ENCODE peak calls at places on chromosomes 6 and 20, in four cellular contexts. One of them, this sample, is unnamed.

GRCh38 chr6:30981942-30982772 is 1.4 kb upstream of the MUC21 start:
- DNase-seq in activated CD4-positive, alpha-beta T cell treated with anti-CD3 and anti-CD28 coated beads, Interleukin-2, amount 50 U/mL, for 48 hours: no peak
- DNase-seq in IMR-90: peak
- DNase-seq in omental fat pad: no peak
- DNase-seq in this sample: no peak

GRCh38 chr20:23622839-23623343 is 14.9 kb downstream of the CST3 start:
- DNase-seq in activated CD4-positive, alpha-beta T cell treated with anti-CD3 and anti-CD28 coated beads, Interleukin-2, amount 50 U/mL, for 48 hours: no peak
- DNase-seq in IMR-90: peak
- DNase-seq in omental fat pad: peak
- DNase-seq in this sample: no peak

GRCh38 chr6:106823058-106823457 is 151.5 kb downstream of the CD24 start:
- DNase-seq in activated CD4-positive, alpha-beta T cell treated with anti-CD3 and anti-CD28 coated beads, Interleukin-2, amount 50 U/mL, for 48 hours: no peak
- DNase-seq in IMR-90: no peak
- DNase-seq in omental fat pad: no peak
- DNase-seq in this sample: no peak

GRCh38 chr6:18386302-18386976 is 711 bp upstream of the RNF144B start:
- DNase-seq in activated CD4-positive, alpha-beta T cell treated with anti-CD3 and anti-CD28 coated beads, Interleukin-2, amount 50 U/mL, for 48 hours: no peak
- DNase-seq in IMR-90: peak
- DNase-seq in omental fat pad: no peak
- DNase-seq in this sample: no peak

GRCh38 chr6:164911873-164912580 is 397.4 kb downstream of the C6orf118 start:
- DNase-seq in activated CD4-positive, alpha-beta T cell treated with anti-CD3 and anti-CD28 coated beads, Interleukin-2, amount 50 U/mL, for 48 hours: no peak
- DNase-seq in IMR-90: no peak
- DNase-seq in omental fat pad: no peak
- DNase-seq in this sample: no peak

GRCh38 chr20:46946181-46946624 is 51.6 kb downstream of the EYA2 start:
- DNase-seq in activated CD4-positive, alpha-beta T cell treated with anti-CD3 and anti-CD28 coated beads, Interleukin-2, amount 50 U/mL, for 48 hours: no peak
- DNase-seq in IMR-90: no peak
- DNase-seq in omental fat pad: no peak
- DNase-seq in this sample: no peak

GRCh38 chr6:159726196-159726917 is 949 bp upstream of the WTAP start:
- DNase-seq in activated CD4-positive, alpha-beta T cell treated with anti-CD3 and anti-CD28 coated beads, Interleukin-2, amount 50 U/mL, for 48 hours: no peak
- DNase-seq in IMR-90: no peak
- DNase-seq in omental fat pad: no peak
- DNase-seq in this sample: peak

GRCh38 chr6:75619230-75619899 is 17.7 kb downstream of the SENP6 start:
- DNase-seq in activated CD4-positive, alpha-beta T cell treated with anti-CD3 and anti-CD28 coated beads, Interleukin-2, amount 50 U/mL, for 48 hours: no peak
- DNase-seq in IMR-90: peak
- DNase-seq in omental fat pad: no peak
- DNase-seq in this sample: no peak

GRCh38 chr6:147434508-147434907 is 74.0 kb upstream of the SAMD5 start:
- DNase-seq in activated CD4-positive, alpha-beta T cell treated with anti-CD3 and anti-CD28 coated beads, Interleukin-2, amount 50 U/mL, for 48 hours: no peak
- DNase-seq in IMR-90: peak
- DNase-seq in omental fat pad: no peak
- DNase-seq in this sample: no peak

GRCh38 chr6:98067375-98067774 is 767.0 kb upstream of the POU3F2 start:
- DNase-seq in activated CD4-positive, alpha-beta T cell treated with anti-CD3 and anti-CD28 coated beads, Interleukin-2, amount 50 U/mL, for 48 hours: no peak
- DNase-seq in IMR-90: no peak
- DNase-seq in omental fat pad: no peak
- DNase-seq in this sample: no peak

GRCh38 chr6:48099713-48100675 is 11.0 kb downstream of the PTCHD4 start:
- DNase-seq in activated CD4-positive, alpha-beta T cell treated with anti-CD3 and anti-CD28 coated beads, Interleukin-2, amount 50 U/mL, for 48 hours: no peak
- DNase-seq in IMR-90: no peak
- DNase-seq in omental fat pad: no peak
- DNase-seq in this sample: no peak

GRCh38 chr6:97203343-97203742 is 79.7 kb downstream of the MMS22L start:
- DNase-seq in activated CD4-positive, alpha-beta T cell treated with anti-CD3 and anti-CD28 coated beads, Interleukin-2, amount 50 U/mL, for 48 hours: no peak
- DNase-seq in IMR-90: peak
- DNase-seq in omental fat pad: no peak
- DNase-seq in this sample: no peak

GRCh38 chr6:72554203-72554564 is 67.7 kb upstream of the KCNQ5 start:
- DNase-seq in activated CD4-positive, alpha-beta T cell treated with anti-CD3 and anti-CD28 coated beads, Interleukin-2, amount 50 U/mL, for 48 hours: no peak
- DNase-seq in IMR-90: peak
- DNase-seq in omental fat pad: no peak
- DNase-seq in this sample: no peak

GRCh38 chr20:57698867-57699275 is 10.9 kb downstream of the PMEPA1 start:
- DNase-seq in activated CD4-positive, alpha-beta T cell treated with anti-CD3 and anti-CD28 coated beads, Interleukin-2, amount 50 U/mL, for 48 hours: peak
- DNase-seq in IMR-90: no peak
- DNase-seq in omental fat pad: no peak
- DNase-seq in this sample: no peak

This sample was measured in KG1.